ENCODE peak calls at places on chromosomes 7 and 10, in seven cellular contexts. U, R, C, K, L, N and M are unnamed samples.

GRCh38 chr10:7428673-7429350 is 18.0 kb upstream of the SFMBT2 start:
- DNase-seq in U (no peak), R (no peak), C (no peak), K (no peak), L (peak), N (no peak), M (no peak)

GRCh38 chr10:75408911-75409885 is 7.6 kb upstream of the ZNF503 start:
- DNase-seq in U (peak), R (no peak), C (peak), K (no peak), L (peak), N (peak), M (no peak)

GRCh38 chr10:128472196-128472595 is 346.0 kb upstream of the MKI67 start:
- DNase-seq in U (peak), R (no peak), C (no peak), K (no peak), L (no peak), N (no peak), M (no peak)

GRCh38 chr10:107238275-107238674 is 73.8 kb upstream of the SORCS1 start:
- DNase-seq in U (no peak), R (no peak), C (no peak), K (no peak), L (no peak), N (no peak), M (no peak)

GRCh38 chr7:143480501-143480900 is 2.8 kb downstream of the TAS2R41 start:
- DNase-seq in U (no peak), R (no peak), C (no peak), K (no peak), L (no peak), N (no peak), M (no peak)

GRCh38 chr7:222716-223041 is 30.3 kb downstream of the FAM20C start:
- DNase-seq in U (no peak), R (no peak), C (no peak), K (no peak), L (no peak), N (no peak), M (no peak)

GRCh38 chr7:116953372-116953726 is at the start of gene ST7:
- DNase-seq in U (no peak), R (no peak), C (peak), K (peak), L (peak), N (peak), M (peak)

GRCh38 chr7:70556761-70557160 is 575.2 kb upstream of the GALNT17 start:
- DNase-seq in U (no peak), R (no peak), C (no peak), K (no peak), L (no peak), N (no peak), M (no peak)

GRCh38 chr10:17023386-17024298 is 106.0 kb downstream of the CUBN start:
- DNase-seq in U (no peak), R (no peak), C (peak), K (peak), L (peak), N (peak), M (no peak)

GRCh38 chr7:83413831-83414230 is 235.1 kb downstream of the SEMA3E start:
- DNase-seq in U (no peak), R (no peak), C (no peak), K (no peak), L (no peak), N (no peak), M (no peak)

GRCh38 chr10:78980354-78980753 is 88.4 kb upstream of the ZMIZ1 start:
- DNase-seq in U (no peak), R (no peak), C (no peak), K (no peak), L (no peak), N (no peak), M (no peak)

GRCh38 chr10:16436367-16436757 is 448 bp upstream of the PTER start:
- DNase-seq in U (no peak), R (no peak), C (peak), K (no peak), L (peak), N (no peak), M (no peak)

GRCh38 chr10:94123253-94123995 is 129.7 kb downstream of the PLCE1 start:
- DNase-seq in U (no peak), R (no peak), C (peak), K (peak), L (no peak), N (no peak), M (peak)

GRCh38 chr7:154299736-154300135 is 247.5 kb downstream of the DPP6 start:
- DNase-seq in U (no peak), R (no peak), C (no peak), K (no peak), L (no peak), N (no peak), M (no peak)

GRCh38 chr7:139648617-139648932 is 125.1 kb downstream of the CLEC2L start:
- DNase-seq in U (no peak), R (no peak), C (no peak), K (no peak), L (no peak), N (no peak), M (no peak)

GRCh38 chr7:99459087-99459486 is 6.9 kb downstream of the ATP5MF start:
- DNase-seq in U (no peak), R (no peak), C (peak), K (no peak), L (peak), N (no peak), M (no peak)

GRCh38 chr7:73646785-73647724 is 20.6 kb upstream of the VPS37D start:
- DNase-seq in U (no peak), R (no peak), C (no peak), K (no peak), L (no peak), N (no peak), M (no peak)

GRCh38 chr7:73650524-73650923 is 17.1 kb upstream of the VPS37D start:
- DNase-seq in U (no peak), R (no peak), C (no peak), K (no peak), L (peak), N (no peak), M (no peak)

GRCh38 chr7:73645643-73646182 is 21.4 kb upstream of the MLXIPL start:
- DNase-seq in U (no peak), R (no peak), C (no peak), K (no peak), L (no peak), N (no peak), M (no peak)

GRCh38 chr7:73648593-73649332 is 18.9 kb upstream of the VPS37D start:
- DNase-seq in U (no peak), R (no peak), C (no peak), K (no peak), L (no peak), N (no peak), M (no peak)

DNA sequence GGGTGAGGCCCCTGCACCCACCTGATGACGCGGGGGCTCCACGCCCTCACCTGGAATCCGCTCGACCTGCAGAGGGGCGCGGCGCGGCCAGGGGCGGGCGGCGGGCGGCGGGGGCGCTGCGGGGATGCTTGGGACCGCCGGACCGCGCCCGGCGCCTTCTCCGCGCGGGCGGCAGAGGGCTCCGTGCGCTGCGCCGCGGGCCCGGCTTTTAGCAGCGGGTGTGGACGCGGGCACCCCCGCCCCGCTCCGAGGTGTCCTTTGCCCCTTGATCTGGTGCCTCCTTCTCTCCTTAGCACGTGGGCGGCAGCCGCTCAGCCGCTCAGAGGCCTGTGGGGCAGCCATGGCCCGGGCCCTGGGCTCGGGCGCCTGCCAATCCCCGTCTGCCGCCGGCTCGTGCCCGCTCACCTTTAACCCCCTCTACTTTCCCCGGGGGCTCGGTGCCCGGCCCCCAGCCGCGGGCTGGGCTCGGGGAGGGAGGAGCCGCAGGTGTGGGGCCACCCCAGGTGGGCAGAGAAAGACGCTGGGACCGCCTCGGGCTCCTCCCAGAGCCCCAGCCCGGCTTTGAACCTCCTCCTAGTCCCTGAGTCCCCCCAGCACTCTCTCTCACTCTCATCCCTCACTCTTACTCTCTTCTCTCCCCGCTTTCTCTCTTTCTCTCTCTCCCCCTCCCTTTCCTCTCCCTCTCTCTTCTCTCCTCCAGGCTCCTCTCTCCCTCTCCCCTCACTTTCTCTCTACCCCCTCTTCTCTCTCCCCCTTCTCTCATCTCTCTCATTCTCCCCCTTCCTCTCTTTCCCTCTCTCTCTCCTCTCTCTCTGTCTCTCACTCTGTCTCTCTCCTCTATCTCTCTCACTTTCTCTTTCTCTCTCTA is 19.7 kb upstream of the VPS37D start:
- DNase-seq in U (no peak), R (no peak), C (peak), K (no peak), L (no peak), N (no peak), M (no peak)
- H3K4me3 ChIP-seq in U (peak), R (peak), C (peak), K (peak), L (peak), N (peak), M (peak)

GRCh38 chr10:129945941-129946760 is 17.9 kb downstream of the EBF3 start:
- DNase-seq in U (no peak), R (no peak), C (no peak), K (no peak), L (no peak), N (no peak), M (no peak)
- H3K4me3 ChIP-seq in U (no peak), R (no peak), C (peak), K (no peak), L (no peak), N (no peak), M (no peak)

GRCh38 chr7:106767073-106767472 is 98.0 kb upstream of the PIK3CG start:
- DNase-seq in U (no peak), R (no peak), C (no peak), K (no peak), L (no peak), N (no peak), M (no peak)
- H3K4me3 ChIP-seq in U (no peak), R (no peak), C (no peak), K (no peak), L (no peak), N (no peak), M (no peak)

GRCh38 chr7:28885771-28886170 is 72.4 kb downstream of the TRIL start:
- DNase-seq in U (no peak), R (no peak), C (no peak), K (no peak), L (no peak), N (no peak), M (no peak)

GRCh38 chr7:28891192-28891872 is 66.8 kb downstream of the TRIL start:
- DNase-seq in U (no peak), R (no peak), C (no peak), K (no peak), L (no peak), N (no peak), M (no peak)

GRCh38 chr7:28893888-28894287 is 64.2 kb downstream of the TRIL start:
- DNase-seq in U (no peak), R (no peak), C (no peak), K (no peak), L (no peak), N (no peak), M (no peak)

GRCh38 chr7:28889290-28889689 is 68.8 kb downstream of the TRIL start:
- DNase-seq in U (no peak), R (no peak), C (no peak), K (no peak), L (no peak), N (no peak), M (no peak)

GRCh38 chr7:28890137-28890536 is 68.0 kb downstream of the TRIL start:
- DNase-seq in U (no peak), R (no peak), C (no peak), K (no peak), L (peak), N (no peak), M (no peak)
- H3K4me3 ChIP-seq in U (no peak), R (no peak), C (no peak), K (no peak), L (no peak), N (no peak), M (no peak)

GRCh38 chr10:96767611-96768010 is 47.3 kb upstream of the PIK3AP1 start:
- DNase-seq in U (no peak), R (no peak), C (no peak), K (no peak), L (no peak), N (no peak), M (no peak)

GRCh38 chr10:96770987-96771386 is 50.7 kb upstream of the PIK3AP1 start:
- DNase-seq in U (no peak), R (no peak), C (no peak), K (no peak), L (no peak), N (no peak), M (no peak)

GRCh38 chr10:96768136-96768535 is 47.8 kb upstream of the PIK3AP1 start:
- DNase-seq in U (no peak), R (no peak), C (no peak), K (no peak), L (no peak), N (no peak), M (no peak)

DNA sequence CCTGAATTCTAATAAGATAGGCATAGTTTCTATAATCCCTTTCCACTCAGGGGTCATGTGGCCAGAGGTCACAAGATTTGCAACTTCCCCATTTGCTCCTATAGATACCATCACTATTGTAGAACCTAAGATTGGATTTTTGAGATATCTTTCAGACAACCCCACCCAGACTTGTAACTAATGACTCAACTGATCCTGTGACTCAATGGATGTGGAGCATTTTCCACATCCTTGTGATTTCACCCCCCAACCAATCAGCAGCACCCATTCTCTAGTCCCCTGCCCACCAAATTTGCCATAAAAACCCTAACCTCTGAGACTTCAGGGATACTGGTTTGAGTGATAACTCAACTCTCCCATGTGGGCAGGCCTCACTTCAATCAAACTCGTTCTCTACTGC is 51.9 kb upstream of the PIK3AP1 start:
- DNase-seq in U (no peak), R (no peak), C (no peak), K (no peak), L (no peak), N (no peak), M (no peak)
- H3K4me3 ChIP-seq in U (no peak), R (no peak), C (no peak), K (no peak), L (no peak), N (no peak), M (no peak)

GRCh38 chr7:25928549-25929330 is 223.3 kb upstream of the NFE2L3 start:
- DNase-seq in U (no peak), R (no peak), C (no peak), K (no peak), L (no peak), N (no peak), M (no peak)

GRCh38 chr7:25927626-25927978 is 224.4 kb upstream of the NFE2L3 start:
- DNase-seq in U (no peak), R (no peak), C (no peak), K (no peak), L (no peak), N (no peak), M (no peak)

GRCh38 chr7:25930492-25931048 is 221.4 kb upstream of the NFE2L3 start:
- DNase-seq in U (no peak), R (no peak), C (no peak), K (no peak), L (no peak), N (no peak), M (no peak)

GRCh38 chr7:25931156-25931555 is 220.8 kb upstream of the NFE2L3 start:
- DNase-seq in U (no peak), R (no peak), C (no peak), K (no peak), L (no peak), N (no peak), M (no peak)

DNA sequence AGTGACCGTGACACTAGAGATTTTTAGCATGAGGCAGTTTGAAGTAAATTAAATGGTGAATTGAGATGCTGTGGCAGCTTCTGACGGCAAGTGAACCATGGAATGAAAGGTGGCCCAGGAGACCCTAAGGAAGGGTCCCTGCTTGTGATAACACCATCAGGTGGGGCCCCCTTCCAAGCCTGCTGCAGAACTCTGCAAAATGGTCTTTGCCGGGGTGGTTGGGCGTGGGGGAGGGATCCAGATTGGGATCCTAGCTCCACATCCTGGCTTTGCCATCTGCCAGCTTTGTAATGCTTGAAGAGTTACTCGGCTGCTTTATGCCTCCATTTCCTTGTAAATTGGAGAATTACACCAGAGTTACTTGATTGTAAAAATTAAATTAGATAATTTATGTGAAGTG is 222.6 kb upstream of the NFE2L3 start:
- DNase-seq in U (no peak), R (no peak), C (no peak), K (no peak), L (no peak), N (no peak), M (no peak)
- H3K4me3 ChIP-seq in U (no peak), R (no peak), C (no peak), K (no peak), L (no peak), N (no peak), M (no peak)

GRCh38 chr10:80319725-80320290 is 30.4 kb upstream of the MAT1A start:
- DNase-seq in U (no peak), R (no peak), C (no peak), K (no peak), L (no peak), N (no peak), M (no peak)

GRCh38 chr10:80318742-80319141 is 29.3 kb upstream of the MAT1A start:
- DNase-seq in U (no peak), R (no peak), C (no peak), K (no peak), L (no peak), N (no peak), M (no peak)

GRCh38 chr10:80320377-80320776 is 30.9 kb upstream of the MAT1A start:
- DNase-seq in U (no peak), R (no peak), C (no peak), K (no peak), L (no peak), N (no peak), M (no peak)

GRCh38 chr10:80321183-80321582 is 31.7 kb upstream of the MAT1A start:
- DNase-seq in U (no peak), R (no peak), C (no peak), K (no peak), L (no peak), N (no peak), M (no peak)

DNA sequence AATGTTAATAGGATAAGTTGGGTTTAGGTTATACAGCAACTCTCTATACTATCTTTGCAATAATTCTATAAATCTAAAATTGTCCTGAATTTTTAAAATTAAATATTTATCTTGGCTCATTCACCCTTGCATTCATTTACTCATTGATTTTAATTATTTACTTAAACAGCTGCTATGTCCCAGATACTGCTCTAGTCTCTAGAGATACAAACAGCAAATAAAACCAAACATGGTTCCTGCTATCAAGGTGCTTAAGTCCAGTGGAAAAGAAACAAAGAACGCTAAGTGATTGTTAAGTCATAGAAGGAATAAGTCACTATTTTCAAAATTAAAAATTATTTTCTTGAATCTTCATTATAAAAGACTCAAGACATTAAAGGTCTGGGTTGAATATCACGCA is 29.9 kb upstream of the MAT1A start:
- DNase-seq in U (no peak), R (no peak), C (no peak), K (no peak), L (no peak), N (no peak), M (no peak)
- H3K4me3 ChIP-seq in U (no peak), R (no peak), C (no peak), K (no peak), L (no peak), N (no peak), M (no peak)

GRCh38 chr10:111079781-111080180 is 3.0 kb downstream of the ADRA2A start:
- DNase-seq in U (no peak), R (no peak), C (no peak), K (no peak), L (no peak), N (no peak), M (no peak)
- H3K4me3 ChIP-seq in U (no peak), R (no peak), C (peak), K (no peak), L (no peak), N (peak), M (no peak)

GRCh38 chr10:45100429-45100828 is 99.7 kb downstream of the ZNF22 start:
- DNase-seq in U (no peak), R (no peak), C (no peak), K (no peak), L (no peak), N (no peak), M (no peak)
- H3K4me3 ChIP-seq in U (no peak), R (no peak), C (no peak), K (no peak), L (no peak), N (no peak), M (no peak)